ENCODE peak calls at places on chromosome 1, in four cellular contexts. D, T, A and O are unnamed samples.

GRCh38 chr1:211648980-211649934 is 26.2 kb downstream of the NEK2 start:
- DNase-seq in A (peak; percentile 64), D (peak; percentile 35), T (peak; percentile 68), O (peak; percentile 55)

GRCh38 chr1:241310451-241310850 is 46.6 kb downstream of the RGS7 start:
- DNase-seq in A (no peak), T (no peak), D (peak; percentile 8), O (no peak)

GRCh38 chr1:157399984-157400382 is 152.3 kb downstream of the FCRL5 start:
- DNase-seq in A (peak; percentile 10), T (peak; percentile 10), D (no peak), O (peak; percentile 20)

GRCh38 chr1:61124691-61125090 is 42.3 kb downstream of the NFIA start:
- DNase-seq in D (no peak), T (no peak), A (no peak), O (no peak)

GRCh38 chr1:169833179-169833901 is 38.6 kb upstream of the METTL18 start:
- DNase-seq in A (no peak), T (no peak), D (peak; percentile 1), O (no peak)

GRCh38 chr1:7050751-7051665 is 265.8 kb downstream of the CAMTA1 start:
- DNase-seq in D (no peak), A (no peak), T (no peak), O (no peak)

GRCh38 chr1:90717356-90717664 is 208 bp upstream of the BARHL2 start:
- DNase-seq in D (no peak), T (no peak), A (no peak), O (no peak)

GRCh38 chr1:40956397-40956796 is 23.1 kb upstream of the CTPS1 start:
- DNase-seq in D (no peak), A (no peak), T (no peak), O (no peak)

GRCh38 chr1:234529661-234530237 is 50.8 kb upstream of the TARBP1 start:
- DNase-seq in A (no peak), D (no peak), T (no peak), O (no peak)

GRCh38 chr1:55146781-55147180 is 68.4 kb downstream of the USP24 start:
- DNase-seq in T (no peak), D (no peak), A (peak; percentile 84), O (peak; percentile 22)

GRCh38 chr1:212979340-212980122 is 29.2 kb downstream of the VASH2 start:
- DNase-seq in T (no peak), A (no peak), D (no peak), O (no peak)

GRCh38 chr1:155125946-155126493 is 1.7 kb upstream of the EFNA1 start:
- DNase-seq in A (peak; percentile 37), T (peak; percentile 88), D (no peak), O (no peak)
- TF ChIP-seq MAZ in A (no peak), T (peak; percentile 80), D (no peak), O (no peak)

GRCh38 chr1:226785805-226786204 is 46.7 kb upstream of the ITPKB start:
- DNase-seq in D (no peak), A (no peak), T (no peak), O (no peak)
- TF ChIP-seq RFX5 in D (no peak), A (no peak), T (no peak), O (no peak)

GRCh38 chr1:21926814-21927530 is 10.1 kb downstream of the HSPG2 start:
- DNase-seq in D (peak; percentile 82), T (no peak), A (no peak), O (no peak)
- TF ChIP-seq MAZ in D (peak; percentile 89), T (no peak), A (no peak), O (no peak)

DNA sequence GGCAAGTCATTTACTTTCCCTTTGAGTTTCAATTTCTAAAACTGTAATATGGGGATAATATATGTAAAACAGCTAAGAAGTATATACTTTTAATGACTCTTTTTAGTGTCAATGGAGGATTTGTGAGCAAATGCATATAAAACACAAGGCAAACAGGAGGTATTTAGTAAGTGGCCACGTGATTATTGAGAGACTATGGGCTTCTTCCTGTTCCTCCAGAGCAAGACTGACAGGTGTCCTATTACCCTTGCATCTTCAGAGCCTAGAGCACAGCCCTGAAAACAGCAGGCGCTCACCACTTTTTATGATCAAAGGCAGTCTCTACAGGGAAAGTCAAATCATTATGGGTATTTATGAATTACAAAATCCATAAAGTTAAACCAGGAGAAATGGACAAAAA is 941 bp upstream of the ROR1 start:
- DNase-seq in A (no peak), D (no peak), T (no peak), O (no peak)
- TF ChIP-seq RFX5 in A (no peak), D (no peak), T (no peak), O (no peak)